ENCODE peak calls at places on chromosome 4, in five cellular contexts. R is left lung, O is dorsolateral prefrontal cortex, L is HepG2, Y is heart left ventricle. Z is an unnamed sample.

GRCh38 chr4:73573794-73574528 is 46.3 kb downstream of the RASSF6 start:
- DNase-seq in R (peak), O (peak), L (peak), Y (peak), Z (peak)

GRCh38 chr4:186096681-186097080 is 7.8 kb upstream of the FAM149A start:
- DNase-seq in R (no peak), O (no peak), L (no peak), Y (no peak), Z (no peak)

GRCh38 chr4:86855572-86855971 is 6.4 kb upstream of the SLC10A6 start:
- DNase-seq in R (no peak), O (no peak), L (no peak), Y (no peak), Z (no peak)

GRCh38 chr4:48944659-48945290 is 38.2 kb upstream of the OCIAD2 start:
- DNase-seq in R (no peak), O (no peak), L (peak), Y (no peak), Z (no peak)

GRCh38 chr4:110636677-110637407 is 14.0 kb upstream of the PITX2 start:
- DNase-seq in R (no peak), O (no peak), L (no peak), Y (no peak), Z (peak)

GRCh38 chr4:184215709-184216328 is 1.9 kb downstream of the ENPP6 start:
- DNase-seq in R (no peak), O (peak), L (no peak), Y (no peak), Z (no peak)

GRCh38 chr4:170589597-170590191 is 499.9 kb upstream of the AADAT start:
- DNase-seq in R (no peak), O (no peak), L (peak), Y (no peak), Z (no peak)

GRCh38 chr4:140932646-140933045 is 176.5 kb upstream of the TBC1D9 start:
- DNase-seq in R (no peak), O (no peak), L (no peak), Y (no peak), Z (no peak)

GRCh38 chr4:116537828-116538227 is 547.5 kb downstream of the TRAM1L1 start:
- DNase-seq in R (no peak), O (no peak), L (no peak), Y (no peak), Z (no peak)

GRCh38 chr4:17066972-17067371 is 168.5 kb upstream of the LDB2 start:
- DNase-seq in R (no peak), O (no peak), L (no peak), Y (no peak), Z (no peak)

GRCh38 chr4:2802618-2803531 is 10.0 kb downstream of the SH3BP2 start:
- DNase-seq in R (peak), O (no peak), L (no peak), Y (peak), Z (no peak)

GRCh38 chr4:96352051-96352517 is 512.2 kb downstream of the PDHA2 start:
- DNase-seq in R (no peak), O (no peak), L (peak), Y (no peak), Z (no peak)

GRCh38 chr4:178148106-178148505 is 705.9 kb upstream of the AGA start:
- DNase-seq in R (no peak), O (no peak), L (no peak), Y (no peak), Z (no peak)

GRCh38 chr4:186932196-186932595 is 208.5 kb upstream of the FAT1 start:
- DNase-seq in R (no peak), O (no peak), L (peak), Y (no peak), Z (no peak)

GRCh38 chr4:109434007-109434792 is 585 bp downstream of the SEC24B start:
- DNase-seq in R (peak), O (peak), L (peak), Y (peak), Z (peak)

DNA sequence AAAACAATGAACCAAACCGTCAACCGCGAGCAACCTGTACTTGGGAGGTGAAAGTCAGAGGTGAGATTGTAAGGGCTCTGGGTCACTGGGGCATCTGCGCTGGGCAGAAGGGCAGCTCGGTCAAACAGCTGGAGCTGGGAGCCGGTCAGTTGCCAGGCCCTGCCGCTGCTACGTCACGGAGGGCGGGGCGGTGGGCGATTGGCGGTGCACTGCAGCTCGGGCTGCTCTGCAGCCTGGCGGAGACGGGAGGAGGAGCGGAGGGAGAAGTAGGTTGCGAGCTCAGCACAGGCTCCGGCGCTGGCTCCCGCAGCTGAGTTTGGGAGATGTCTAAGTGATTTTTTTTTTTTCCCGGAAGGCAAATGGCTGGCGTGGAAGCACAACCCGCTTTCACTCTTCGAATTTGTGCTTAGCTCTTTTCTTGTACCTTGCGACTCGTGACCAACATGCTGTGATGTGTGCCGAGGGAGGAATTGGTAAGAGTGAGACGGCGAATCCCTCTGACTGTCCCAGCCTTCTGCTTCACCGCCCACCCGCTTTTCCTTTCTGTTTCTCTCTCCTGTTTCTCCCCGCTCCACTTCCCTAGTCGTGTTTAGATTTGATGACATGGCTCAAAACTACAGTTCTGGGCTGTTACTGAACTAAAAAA is at the start of gene ATP10D:
- DNase-seq in R (peak), O (peak), L (peak), Y (peak), Z (peak)
- TF ChIP-seq CTCF in R (no peak), O (no peak), L (peak), Y (no peak), Z (no peak)

DNA sequence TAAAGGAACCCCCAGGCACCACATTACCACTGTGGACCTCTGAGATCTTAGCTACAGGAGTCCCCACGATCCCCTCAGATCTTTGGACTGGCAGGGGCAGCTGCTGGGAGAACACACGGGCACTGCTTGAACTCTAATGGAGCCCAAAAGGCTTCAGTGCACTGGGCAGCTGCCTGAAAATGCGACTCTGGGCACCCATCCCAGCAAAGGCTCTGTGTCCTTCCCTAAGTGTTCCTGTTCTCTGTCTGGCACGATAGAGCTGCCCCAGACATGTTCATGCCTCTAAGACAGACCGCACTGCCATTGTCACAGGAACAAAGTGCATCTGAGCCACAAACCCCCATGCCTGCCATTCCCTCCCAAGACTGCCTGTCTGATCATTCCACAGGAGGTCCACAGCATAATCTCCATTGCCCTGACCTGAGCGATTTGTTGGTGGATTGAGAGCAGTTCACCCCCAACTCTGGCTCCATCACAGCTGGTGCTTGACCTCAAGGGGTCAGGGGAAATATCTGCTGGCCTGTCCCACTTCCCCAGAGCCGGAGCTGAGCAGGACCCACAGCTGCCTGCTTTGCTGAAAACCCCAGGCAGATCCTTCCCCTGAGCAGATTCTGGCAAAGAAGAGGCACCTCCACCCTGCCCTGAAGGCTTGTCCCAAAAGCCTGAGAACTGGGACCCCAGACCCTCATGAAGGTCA is 436.0 kb upstream of the INTU start:
- DNase-seq in R (no peak), O (no peak), L (no peak), Y (peak), Z (no peak)
- TF ChIP-seq CTCF in R (no peak), O (no peak), L (no peak), Y (no peak), Z (no peak)

GRCh38 chr4:7558436-7558835 is 123.7 kb upstream of the PSAPL1 start:
- DNase-seq in R (no peak), O (no peak), L (no peak), Y (no peak), Z (no peak)
- TF ChIP-seq CTCF in R (no peak), O (no peak), L (no peak), Y (no peak), Z (no peak)

GRCh38 chr4:18813055-18813454 is 791.5 kb upstream of the LCORL start:
- DNase-seq in R (no peak), O (no peak), L (no peak), Y (no peak), Z (no peak)

GRCh38 chr4:18816228-18816891 is 794.8 kb upstream of the LCORL start:
- DNase-seq in R (no peak), O (no peak), L (no peak), Y (no peak), Z (no peak)

GRCh38 chr4:18813771-18814170 is 792.2 kb upstream of the LCORL start:
- DNase-seq in R (no peak), O (no peak), L (no peak), Y (no peak), Z (no peak)

GRCh38 chr4:18815081-18815778 is 793.7 kb upstream of the LCORL start:
- DNase-seq in R (no peak), O (no peak), L (no peak), Y (no peak), Z (no peak)

DNA sequence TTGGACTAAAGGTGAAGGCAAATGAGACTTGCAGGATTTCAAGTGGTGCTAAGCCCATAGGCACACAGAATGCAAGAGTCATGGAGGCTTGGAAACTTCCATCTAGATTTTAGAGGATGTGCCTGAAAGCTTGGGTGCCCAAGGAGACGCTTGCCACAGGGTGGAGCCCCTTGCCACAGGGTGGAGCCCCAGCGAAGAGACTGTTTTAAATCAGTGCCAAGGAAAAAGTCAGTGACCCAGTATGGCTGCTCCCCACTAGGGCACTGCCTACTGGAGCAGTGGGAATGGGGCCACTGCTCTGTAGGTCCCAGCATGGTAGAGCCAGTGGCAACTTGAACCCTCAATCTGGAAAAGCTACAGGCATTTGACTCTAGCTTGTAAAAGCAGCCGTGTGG is 794.2 kb upstream of the LCORL start:
- DNase-seq in R (no peak), O (no peak), L (no peak), Y (no peak), Z (no peak)
- TF ChIP-seq CTCF in R (no peak), O (no peak), L (no peak), Y (no peak), Z (no peak)

DNA sequence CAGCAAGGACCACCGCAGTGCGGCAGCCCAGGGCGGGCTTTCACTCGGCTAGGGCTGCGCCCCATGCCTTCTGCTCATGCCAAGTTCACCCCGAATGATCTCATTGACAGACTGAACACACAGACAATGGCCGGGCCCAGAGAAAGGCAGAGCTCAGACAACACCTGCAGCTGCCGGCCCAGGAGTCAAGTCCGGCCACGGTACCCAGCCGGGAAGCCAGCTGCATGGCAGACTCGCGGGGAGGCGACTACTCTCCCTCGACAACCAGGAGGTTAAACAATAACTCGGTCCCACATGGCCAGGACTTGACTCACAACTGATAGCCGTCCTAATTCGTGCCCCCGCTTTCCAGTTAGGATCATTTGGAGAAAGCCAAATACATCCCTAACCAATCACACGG is 50.4 kb downstream of the ABLIM2 start:
- DNase-seq in R (no peak), O (no peak), L (no peak), Y (no peak), Z (no peak)
- TF ChIP-seq CTCF in R (no peak), O (no peak), L (no peak), Y (no peak), Z (no peak)

GRCh38 chr4:16027114-16027513 is 56.7 kb downstream of the PROM1 start:
- DNase-seq in R (no peak), O (no peak), L (no peak), Y (no peak), Z (no peak)

GRCh38 chr4:16024009-16024408 is 59.8 kb downstream of the PROM1 start:
- DNase-seq in R (no peak), O (no peak), L (no peak), Y (no peak), Z (no peak)

GRCh38 chr4:16027626-16028025 is 56.2 kb downstream of the PROM1 start:
- DNase-seq in R (no peak), O (no peak), L (no peak), Y (no peak), Z (no peak)

GRCh38 chr4:16025268-16025667 is 58.6 kb downstream of the PROM1 start:
- DNase-seq in R (no peak), O (no peak), L (no peak), Y (no peak), Z (no peak)

DNA sequence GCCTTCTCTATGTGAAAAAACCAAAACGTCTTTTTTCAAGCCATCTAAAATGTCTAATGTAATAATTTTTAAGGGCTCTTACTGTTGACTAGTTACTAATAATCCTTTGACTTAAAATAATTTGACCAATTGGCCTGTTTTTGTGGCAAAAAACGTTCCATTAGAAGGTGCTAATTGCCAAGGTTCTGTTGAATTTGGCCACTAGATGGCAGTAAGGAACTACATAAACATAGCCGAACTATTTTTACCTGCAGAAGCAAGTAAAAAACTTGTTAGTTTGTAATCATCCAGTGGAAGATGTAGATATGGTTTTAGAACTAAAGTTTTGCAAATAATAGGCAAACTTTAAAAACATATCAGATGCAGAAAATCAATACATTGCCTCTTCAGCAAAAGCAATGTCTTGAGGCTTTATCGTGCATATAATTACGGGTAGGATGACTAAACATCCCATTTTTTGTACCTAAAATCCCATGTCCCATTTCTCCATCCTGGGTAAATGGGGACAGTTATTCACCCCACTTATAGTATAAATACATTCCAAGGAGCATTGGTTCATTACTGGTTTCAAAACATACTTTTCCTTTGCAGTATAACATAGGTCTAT is 57.6 kb downstream of the PROM1 start:
- DNase-seq in R (no peak), O (no peak), L (peak), Y (no peak), Z (no peak)
- TF ChIP-seq CTCF in R (peak), O (peak), L (peak), Y (peak), Z (peak)

GRCh38 chr4:1260418-1261106 is 11.6 kb upstream of the CTBP1 start:
- DNase-seq in R (no peak), O (no peak), L (no peak), Y (no peak), Z (no peak)
- TF ChIP-seq CTCF in R (no peak), O (no peak), L (no peak), Y (no peak), Z (no peak)

DNA sequence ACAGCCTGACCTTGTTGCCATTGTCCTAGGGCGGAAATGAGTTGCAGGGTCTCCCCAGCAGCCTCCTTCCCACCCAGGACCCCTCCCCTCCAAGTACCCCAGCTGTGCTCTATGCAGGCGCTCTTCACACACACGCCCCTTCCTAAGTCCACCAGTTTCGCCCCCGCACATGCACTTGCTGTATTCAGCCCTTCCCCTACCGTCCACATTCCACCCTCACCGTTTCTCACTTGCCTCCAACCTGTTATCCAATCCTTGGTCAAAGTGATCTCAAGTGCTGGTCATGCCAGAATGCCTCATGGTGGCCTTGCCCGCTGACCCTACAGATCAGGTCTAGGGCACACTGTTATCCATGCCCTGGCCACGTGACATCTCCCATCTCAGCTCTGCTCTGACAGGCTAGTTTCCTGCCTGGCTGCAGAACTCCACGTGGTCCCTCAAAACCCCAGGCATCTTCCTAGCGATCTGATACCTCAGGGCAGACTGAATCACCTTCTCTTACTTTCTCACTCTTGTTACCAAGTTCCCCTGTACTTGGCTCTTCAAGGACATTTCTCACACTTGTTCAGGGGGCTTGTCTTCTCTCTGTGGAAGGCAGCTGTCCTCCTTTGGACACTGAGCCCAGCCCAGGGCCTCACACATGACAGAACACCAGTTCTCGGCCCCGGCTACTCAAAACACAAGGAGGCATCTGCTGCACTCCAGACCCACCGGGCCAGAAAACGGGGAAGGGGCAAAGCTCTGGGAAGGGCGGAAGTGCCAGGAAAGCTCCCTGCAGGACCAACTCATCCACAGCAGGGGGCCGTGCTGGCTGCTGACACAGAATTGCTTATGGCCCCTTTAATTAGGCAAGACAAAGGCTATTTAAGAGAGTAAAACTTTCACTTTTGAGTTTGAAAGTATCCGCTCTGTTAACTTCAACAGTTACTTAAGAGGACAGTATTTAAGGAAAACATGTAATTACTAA is 39.9 kb downstream of the NSG1 start:
- DNase-seq in R (no peak), O (no peak), L (no peak), Y (no peak), Z (no peak)
- TF ChIP-seq CTCF in R (no peak), O (no peak), L (no peak), Y (no peak), Z (no peak)

GRCh38 chr4:143336828-143337599 is at the start of gene GAB1:
- DNase-seq in R (peak), O (peak), L (peak), Y (peak), Z (peak)
- TF ChIP-seq CTCF in R (no peak), O (peak), L (peak), Y (peak), Z (no peak)

Z was measured in mesothelial cell of epicardium.